ENCODE peak calls at places on chromosomes 6 and 20, in four cellular contexts. V, A, F and G are unnamed samples.

GRCh38 chr6:17042422-17043147 is 59.3 kb upstream of the STMND1 start:
- DNase-seq in V (peak), A (peak), F (peak), G (peak)

GRCh38 chr20:36526521-36527011 is 14.8 kb upstream of the MYL9 start:
- DNase-seq in V (no peak), A (no peak), F (no peak), G (no peak)

GRCh38 chr20:62616728-62617621 is 25.3 kb upstream of the SLCO4A1 start:
- DNase-seq in V (peak), A (peak), F (peak), G (peak)

GRCh38 chr6:116633685-116634084 is 17.4 kb downstream of the RSPH4A start:
- DNase-seq in V (peak), A (no peak), F (no peak), G (no peak)

GRCh38 chr6:41786451-41787218 is 859 bp upstream of the TOMM6 start:
- DNase-seq in V (peak), A (peak), F (peak), G (peak)

GRCh38 chr20:21322921-21323321 is 19.8 kb downstream of the XRN2 start:
- DNase-seq in V (peak), A (peak), F (peak), G (no peak)

GRCh38 chr20:24046905-24047304 is 58.3 kb upstream of the GGTLC1 start:
- DNase-seq in V (no peak), A (no peak), F (no peak), G (no peak)

GRCh38 chr6:137258170-137258569 is 39.0 kb upstream of the IFNGR1 start:
- DNase-seq in V (no peak), A (no peak), F (peak), G (no peak)

GRCh38 chr6:74579794-74580193 is 626.1 kb downstream of the COL12A1 start:
- DNase-seq in V (no peak), A (no peak), F (no peak), G (no peak)

GRCh38 chr6:106035655-106036054 is 50.5 kb upstream of the PRDM1 start:
- DNase-seq in V (no peak), A (no peak), F (no peak), G (no peak)

GRCh38 chr20:40954521-40955165 is 74.0 kb upstream of the TOP1 start:
- DNase-seq in V (no peak), A (no peak), F (no peak), G (no peak)

GRCh38 chr6:88548891-88549505 is 382.9 kb upstream of the CNR1 start:
- DNase-seq in V (no peak), A (no peak), F (no peak), G (no peak)

GRCh38 chr6:140923048-140923447 is 1209.7 kb upstream of the GJE1 start:
- DNase-seq in V (no peak), A (no peak), F (no peak), G (no peak)

GRCh38 chr6:30763155-30763617 is 18.8 kb upstream of the IER3 start:
- DNase-seq in V (no peak), A (no peak), F (no peak), G (no peak)

GRCh38 chr20:40814328-40814960 is 125.4 kb upstream of the MAFB start:
- DNase-seq in V (no peak), A (no peak), F (no peak), G (no peak)

GRCh38 chr6:7129360-7129759 is 21.6 kb downstream of the RREB1 start:
- DNase-seq in V (no peak), A (no peak), F (no peak), G (no peak)

GRCh38 chr6:64696053-64696452 is 1011.0 kb downstream of the EYS start:
- DNase-seq in V (no peak), A (no peak), F (no peak), G (no peak)

GRCh38 chr20:63641146-63641791 is 12.0 kb downstream of the STMN3 start:
- DNase-seq in V (peak), A (no peak), F (peak), G (no peak)

GRCh38 chr6:137685798-137686197 is 181.3 kb upstream of the TNFAIP3 start:
- DNase-seq in V (no peak), A (no peak), F (no peak), G (no peak)

GRCh38 chr6:29678114-29678513 is 2.8 kb downstream of the ZFP57 start:
- DNase-seq in V (no peak), A (no peak), F (no peak), G (no peak)

GRCh38 chr6:25156123-25156522 is 123.1 kb upstream of the CARMIL1 start:
- DNase-seq in V (no peak), A (peak), F (no peak), G (no peak)

GRCh38 chr6:80126657-80127350 is 20.3 kb downstream of the BCKDHB start:
- DNase-seq in V (no peak), A (no peak), F (no peak), G (no peak)

GRCh38 chr6:147194652-147195403 is 9.4 kb upstream of the STXBP5 start:
- DNase-seq in V (no peak), A (peak), F (no peak), G (no peak)

GRCh38 chr20:48217191-48217590 is 431.9 kb upstream of the SULF2 start:
- DNase-seq in V (no peak), A (no peak), F (no peak), G (no peak)

GRCh38 chr20:58706975-58707681 is 14.5 kb downstream of the NPEPL1 start:
- DNase-seq in V (no peak), A (no peak), F (no peak), G (no peak)

GRCh38 chr20:46142124-46142523 is 24.0 kb downstream of the CD40 start:
- DNase-seq in V (no peak), A (no peak), F (no peak), G (no peak)

GRCh38 chr6:155455766-155456165 is at the start of gene NOX3:
- DNase-seq in V (peak), A (no peak), F (no peak), G (no peak)

GRCh38 chr6:167917755-167918154 is 79.7 kb upstream of the KIF25 start:
- DNase-seq in V (no peak), A (no peak), F (no peak), G (no peak)

GRCh38 chr6:128204621-128205020 is 303.8 kb upstream of the THEMIS start:
- DNase-seq in V (peak), A (no peak), F (no peak), G (no peak)

GRCh38 chr20:50032955-50033666 is 50.3 kb downstream of the SNAI1 start:
- DNase-seq in V (no peak), A (no peak), F (no peak), G (no peak)
- H2BK120ac ChIP-seq in V (no peak), A (peak), F (peak), G (no peak)

GRCh38 chr20:57475388-57476072 is 49.4 kb downstream of the CTCFL start:
- DNase-seq in V (no peak), A (no peak), F (no peak), G (no peak)

GRCh38 chr20:57471496-57472210 is 53.3 kb downstream of the CTCFL start:
- DNase-seq in V (no peak), A (no peak), F (no peak), G (no peak)

GRCh38 chr20:57474191-57474590 is 50.7 kb downstream of the CTCFL start:
- DNase-seq in V (no peak), A (no peak), F (no peak), G (no peak)

GRCh38 chr20:57474816-57475215 is 50.1 kb downstream of the CTCFL start:
- DNase-seq in V (no peak), A (no peak), F (no peak), G (no peak)

DNA sequence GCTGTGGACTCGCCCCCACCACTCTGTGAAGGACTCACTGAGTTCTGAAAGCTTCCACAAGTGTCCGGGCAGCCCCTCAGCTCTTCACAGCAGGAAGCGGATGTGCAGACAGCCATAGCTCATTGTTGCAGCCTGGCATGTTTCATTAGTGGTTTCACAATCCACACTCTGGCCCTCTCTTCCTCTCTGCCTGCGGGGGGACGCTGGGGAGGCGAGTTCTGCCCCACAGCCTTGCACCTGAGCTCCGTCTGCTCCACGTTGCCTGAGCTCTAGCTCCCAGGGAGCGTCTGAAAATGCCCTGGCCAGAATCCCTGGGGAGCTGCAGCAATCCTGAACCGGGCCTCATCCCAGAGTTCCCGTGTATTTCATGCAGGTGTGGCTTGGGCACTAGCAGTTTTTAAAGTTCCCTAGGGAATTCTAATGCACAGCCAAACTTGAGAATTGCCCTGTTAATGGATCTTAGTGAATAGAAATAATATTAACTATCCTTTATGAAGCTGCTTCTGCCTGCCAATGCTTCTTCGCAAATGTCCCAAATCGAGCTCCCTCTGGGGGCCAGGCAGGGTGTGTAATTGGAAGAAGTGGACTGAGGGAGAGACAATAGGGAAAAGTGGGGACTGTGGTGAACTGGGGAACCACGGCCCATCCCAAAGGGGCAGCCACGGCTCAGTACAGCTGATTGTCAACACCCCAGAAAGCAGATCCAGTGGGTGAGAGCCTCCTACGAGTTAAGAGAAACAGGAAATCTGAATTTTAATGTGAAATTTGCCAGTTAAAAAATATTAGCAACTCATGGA is 51.5 kb downstream of the CTCFL start:
- DNase-seq in V (no peak), A (no peak), F (no peak), G (no peak)
- H2BK5ac ChIP-seq in V (no peak), A (no peak), F (no peak), G (no peak)

GRCh38 chr6:169171951-169172350 is 81.7 kb downstream of the THBS2 start:
- DNase-seq in V (no peak), A (peak), F (no peak), G (no peak)
- H2BK120ac ChIP-seq in V (no peak), A (peak), F (no peak), G (no peak)

GRCh38 chr6:43115365-43115764 is 39.3 kb downstream of the PTK7 start:
- DNase-seq in V (peak), A (no peak), F (no peak), G (no peak)
- H2BK5ac ChIP-seq in V (no peak), A (peak), F (no peak), G (no peak)

GRCh38 chr6:150535151-150535816 is 64.4 kb upstream of the PLEKHG1 start:
- DNase-seq in V (no peak), A (no peak), F (no peak), G (no peak)
- H2BK120ac ChIP-seq in V (no peak), A (no peak), F (no peak), G (no peak)

GRCh38 chr6:125300992-125301434 is 754 bp downstream of the HDDC2 start:
- DNase-seq in V (peak), A (peak), F (peak), G (no peak)
- H2BK5ac ChIP-seq in V (no peak), A (peak), F (peak), G (no peak)

GRCh38 chr6:659716-660581 is 3.0 kb upstream of the HUS1B start:
- DNase-seq in V (peak), A (no peak), F (no peak), G (no peak)
- H2BK120ac ChIP-seq in V (no peak), A (peak), F (peak), G (no peak)